ENCODE peak calls at places on chromosomes 11 and 22, in five cellular contexts. T is cardiac fibroblast, H is AG10803, P is testis, R is brain microvascular endothelial cell. A is an unnamed sample.

GRCh38 chr11:17711836-17712235 is 7.5 kb upstream of the MYOD1 start:
- DNase-seq in P (no peak), H (no peak), R (no peak), T (no peak), A (no peak)

GRCh38 chr11:70545626-70545945 is 147.3 kb downstream of the CTTN start:
- DNase-seq in P (no peak), T (no peak), R (no peak), H (no peak), A (no peak)

GRCh38 chr11:115129771-115130306 is 374.4 kb downstream of the CADM1 start:
- DNase-seq in R (no peak), P (no peak), H (no peak), T (no peak), A (no peak)

GRCh38 chr22:29520851-29521250 is 32.7 kb downstream of the THOC5 start:
- DNase-seq in T (peak), R (peak), P (no peak), H (peak), A (peak)

GRCh38 chr11:106794058-106794457 is 224.2 kb downstream of the GUCY1A2 start:
- DNase-seq in R (no peak), P (no peak), T (peak), H (no peak), A (peak)

GRCh38 chr22:36163497-36163896 is 2.9 kb upstream of the APOL3 start:
- DNase-seq in P (no peak), R (no peak), T (no peak), H (no peak), A (no peak)

GRCh38 chr11:18012314-18012905 is 437 bp downstream of the SERGEF start:
- DNase-seq in P (peak), H (peak), R (no peak), T (peak), A (peak)

GRCh38 chr11:121071456-121072236 is 29.4 kb upstream of the TECTA start:
- DNase-seq in T (peak), H (no peak), R (no peak), P (no peak), A (no peak)

GRCh38 chr11:45265963-45266692 is 20.0 kb downstream of the SYT13 start:
- DNase-seq in R (no peak), P (no peak), H (no peak), T (no peak), A (no peak)

GRCh38 chr11:45593992-45594391 is 71.4 kb downstream of the CHST1 start:
- DNase-seq in P (peak), T (no peak), H (no peak), R (no peak), A (peak)

GRCh38 chr11:125272092-125272491 is 107.5 kb downstream of the PKNOX2 start:
- DNase-seq in P (no peak), T (no peak), R (peak), H (peak), A (peak)

GRCh38 chr11:18737642-18738041 is 11.7 kb upstream of the IGSF22 start:
- DNase-seq in P (no peak), R (no peak), H (no peak), T (no peak), A (no peak)

GRCh38 chr11:62553839-62554361 is 7.3 kb upstream of the AHNAK start:
- DNase-seq in R (peak), T (no peak), H (peak), P (no peak), A (peak)

GRCh38 chr22:48188211-48188845 is 1425.9 kb downstream of the TBC1D22A start:
- DNase-seq in T (no peak), H (no peak), R (no peak), P (no peak), A (no peak)

GRCh38 chr11:42234381-42235035 is 775.1 kb upstream of the LRRC4C start:
- DNase-seq in R (peak), T (peak), H (peak), P (no peak), A (peak)

GRCh38 chr22:37331034-37331428 is 48.7 kb downstream of the CYTH4 start:
- DNase-seq in H (peak), P (no peak), T (peak), R (peak), A (peak)

DNA sequence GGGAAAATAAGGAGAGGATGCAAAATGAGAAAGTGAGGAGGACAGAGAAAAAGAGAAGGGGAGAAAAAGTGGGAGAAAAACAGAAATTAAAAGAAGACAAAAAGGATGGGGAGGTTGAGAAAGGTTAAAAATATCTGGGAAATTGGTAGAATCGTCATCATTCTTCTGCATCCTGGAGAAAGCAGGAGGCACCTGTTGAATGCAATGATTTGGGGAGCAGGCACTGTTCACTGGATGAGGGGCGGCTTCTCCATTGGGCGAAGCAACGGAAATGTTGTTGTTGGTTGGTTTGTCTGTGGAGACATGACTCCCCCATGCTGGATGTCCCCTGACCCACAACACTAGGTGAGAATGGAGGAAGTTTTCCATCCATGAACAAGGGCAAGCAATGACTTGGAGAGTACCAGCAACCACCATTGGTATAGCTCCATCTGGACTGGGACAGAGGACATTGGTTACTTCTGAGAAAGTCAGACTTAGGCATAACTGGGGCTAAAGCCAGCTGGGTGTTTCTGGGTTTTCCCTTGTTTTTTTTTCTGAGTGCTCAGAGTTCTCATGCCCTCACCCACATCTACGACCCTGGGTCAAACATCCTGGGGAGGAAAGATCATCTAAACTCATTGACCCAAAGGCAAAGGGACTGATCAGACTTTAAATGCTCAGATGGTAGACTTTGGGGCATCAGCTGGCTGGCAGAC is 11.9 kb upstream of the CD44 start:
- DNase-seq in R (no peak), P (no peak), T (no peak), H (no peak), A (no peak)
- H3K4me3 ChIP-seq in R (no peak), P (no peak), T (no peak), H (no peak), A (no peak)

DNA sequence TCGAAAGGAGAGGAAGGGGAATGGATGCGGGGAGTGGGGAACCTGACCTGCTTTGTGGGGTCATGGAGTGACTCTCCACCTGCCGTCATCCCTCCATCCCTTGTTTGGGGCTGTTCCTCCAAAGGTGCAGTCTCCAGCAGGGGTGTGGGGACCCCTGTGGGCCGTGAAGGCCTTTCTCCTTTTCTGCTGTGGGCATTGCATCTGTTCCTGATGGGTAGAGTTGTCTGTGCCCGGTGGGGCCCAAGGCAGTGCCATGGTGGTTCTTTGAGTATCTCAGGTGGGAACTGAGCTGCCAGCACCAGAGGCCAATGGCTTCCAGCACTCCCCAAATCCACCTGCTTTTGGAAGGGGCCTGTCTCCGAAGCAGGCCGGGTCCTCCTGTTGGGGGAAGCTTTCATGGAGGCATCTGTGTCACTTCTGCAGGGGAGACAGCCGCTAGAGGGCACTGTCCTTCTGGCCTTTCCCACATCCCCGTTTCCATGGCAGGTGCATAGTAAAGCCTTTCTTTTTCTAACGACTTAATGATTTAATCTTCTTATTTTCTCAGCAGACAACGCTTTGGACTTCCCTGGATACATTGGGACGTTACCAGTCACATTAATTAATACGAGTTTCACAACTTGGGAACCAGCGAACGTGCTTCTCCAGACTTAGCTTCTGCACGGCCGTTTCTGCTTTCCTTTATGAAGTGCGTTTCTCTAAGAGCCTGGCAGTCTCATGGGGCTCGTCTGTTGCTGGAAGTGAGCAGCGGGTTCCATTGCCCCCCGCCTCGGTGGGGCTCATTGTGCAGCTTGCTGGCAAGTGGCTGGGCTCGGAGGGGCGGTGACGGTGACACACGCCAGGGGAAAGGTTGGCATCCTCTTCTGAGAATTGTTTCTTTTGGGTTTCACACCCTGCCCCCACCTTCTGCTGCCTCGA is 57.1 kb downstream of the PARVB start:
- DNase-seq in P (peak), T (peak), H (peak), R (peak), A (peak)
- TF ChIP-seq CTCF in P (peak), T (peak), H (peak), R (peak), A (peak)

GRCh38 chr11:925158-925495 is 543 bp upstream of the AP2A2 start:
- DNase-seq in H (no peak), T (no peak), R (no peak), P (no peak), A (no peak)
- H3K4me3 ChIP-seq in H (peak), T (peak), R (peak), P (peak), A (peak)

DNA sequence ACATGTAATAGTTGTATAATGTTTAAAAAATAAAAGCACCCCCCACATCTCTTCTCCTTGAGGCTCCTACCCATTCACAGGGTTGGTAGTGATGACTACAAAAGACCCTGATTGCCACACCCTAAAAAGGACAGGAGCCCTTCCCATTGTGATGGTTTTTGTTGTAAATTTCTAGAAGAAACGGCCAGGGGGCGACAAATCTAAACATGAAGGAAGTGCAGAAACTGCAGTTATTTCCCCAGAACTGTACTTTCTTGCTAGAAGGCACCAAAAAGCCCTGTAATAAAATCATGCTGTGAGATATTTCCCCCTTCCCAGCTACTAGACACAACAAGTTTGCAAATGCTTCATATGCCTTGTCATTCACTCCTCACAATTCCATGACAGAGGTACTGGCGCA is 10.8 kb downstream of the PRR5L start:
- DNase-seq in T (peak), H (peak), P (peak), R (no peak), A (peak)
- TF ChIP-seq CTCF in T (peak), H (peak), P (no peak), R (peak), A (peak)

GRCh38 chr11:36312593-36312990 is 16.5 kb downstream of the PRR5L start:
- DNase-seq in P (no peak), T (peak), R (peak), H (peak), A (peak)

GRCh38 chr11:36309779-36310178 is 13.7 kb downstream of the PRR5L start:
- DNase-seq in R (no peak), T (no peak), H (no peak), P (no peak), A (no peak)

GRCh38 chr11:36305047-36305446 is 9.0 kb downstream of the PRR5L start:
- DNase-seq in P (no peak), R (no peak), H (no peak), T (no peak), A (no peak)

GRCh38 chr11:36311926-36312592 is 16.0 kb downstream of the PRR5L start:
- DNase-seq in R (no peak), T (no peak), P (no peak), H (no peak), A (peak)

GRCh38 chr11:36308577-36308976 is 12.5 kb downstream of the PRR5L start:
- DNase-seq in P (peak), H (no peak), T (no peak), R (no peak), A (no peak)
- H3K4me3 ChIP-seq in P (no peak), H (no peak), T (no peak), R (no peak), A (no peak)

GRCh38 chr22:45576273-45576625 is 73.6 kb downstream of the FBLN1 start:
- DNase-seq in R (no peak), P (no peak), H (no peak), T (no peak), A (no peak)

GRCh38 chr22:45578524-45579147 is 76.0 kb downstream of the FBLN1 start:
- DNase-seq in T (no peak), P (no peak), R (no peak), H (no peak), A (no peak)

GRCh38 chr22:45579306-45579705 is 76.6 kb downstream of the FBLN1 start:
- DNase-seq in R (no peak), H (no peak), P (no peak), T (no peak), A (no peak)

GRCh38 chr22:45576730-45577464 is 74.2 kb downstream of the FBLN1 start:
- DNase-seq in T (no peak), H (no peak), P (no peak), R (no peak), A (no peak)

DNA sequence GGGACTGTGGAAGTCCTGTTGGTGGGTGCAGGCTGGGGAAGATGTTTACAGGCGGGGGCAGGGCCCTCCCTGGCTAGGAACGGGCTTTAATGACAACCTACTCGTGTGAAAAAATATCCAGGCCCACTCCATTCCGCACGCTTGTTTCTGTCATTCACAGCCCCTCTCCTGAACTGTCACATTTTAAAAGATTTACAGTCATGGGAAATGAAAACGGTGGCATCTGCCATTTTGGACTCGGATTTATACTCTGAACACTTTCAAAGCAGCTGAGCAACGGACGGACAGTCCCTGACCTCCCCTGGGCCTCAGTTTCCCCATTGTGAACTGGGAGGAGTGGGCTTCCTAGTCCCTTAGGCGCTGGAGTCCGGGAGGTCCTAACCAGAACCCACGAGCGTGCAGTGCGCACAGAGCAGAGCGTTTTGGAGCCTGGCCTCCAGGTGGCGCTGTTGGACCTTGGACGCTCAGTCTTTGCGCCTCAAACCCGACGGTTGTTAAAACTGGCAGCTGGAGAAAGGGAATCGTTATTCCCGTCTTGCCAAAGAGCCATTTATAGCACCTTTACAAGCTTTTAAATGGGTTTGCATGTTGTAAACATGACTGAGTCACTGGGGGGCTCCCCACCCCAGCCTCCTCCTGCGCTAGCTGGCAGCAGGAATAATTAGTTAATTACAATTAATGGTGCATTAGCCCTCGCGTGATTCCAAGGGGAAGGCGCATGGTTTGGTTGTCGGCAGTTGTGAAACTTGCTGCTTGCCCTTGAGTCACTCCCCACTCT is 75.3 kb downstream of the FBLN1 start:
- DNase-seq in H (peak), T (peak), R (peak), P (peak), A (peak)
- TF ChIP-seq CTCF in H (peak), T (peak), R (peak), P (peak), A (peak)

DNA sequence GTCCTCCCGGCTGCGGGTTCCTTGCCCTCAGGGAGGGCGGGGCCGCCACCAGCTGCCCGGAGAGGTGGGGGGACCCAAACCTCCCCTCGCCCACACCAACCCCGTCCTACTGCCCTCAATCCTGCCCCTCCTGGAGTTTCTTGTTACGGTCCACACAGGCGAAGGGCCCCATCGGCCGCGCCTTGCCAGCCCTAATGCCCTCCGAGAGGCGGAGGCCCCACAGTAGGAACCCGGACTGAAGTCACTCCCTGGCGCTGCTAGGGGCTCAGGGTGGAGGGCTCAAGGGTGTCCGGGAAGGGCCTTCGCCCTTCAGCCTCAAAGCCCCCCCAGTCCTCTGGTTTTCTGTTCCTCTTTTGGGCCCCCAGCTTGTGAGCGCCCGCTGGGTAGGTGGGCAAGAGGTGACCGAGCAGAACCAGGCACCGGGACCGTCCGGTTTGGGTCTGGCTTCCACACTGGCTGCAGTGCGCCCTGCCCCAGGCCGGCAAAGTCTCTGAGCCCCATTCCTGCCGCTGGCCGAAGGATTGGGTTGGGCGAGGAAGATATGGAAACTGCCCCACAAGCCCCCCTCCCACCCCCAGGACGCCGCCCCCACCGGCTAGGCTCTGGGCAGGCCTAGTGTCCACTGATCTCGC is 24.5 kb downstream of the DUSP8 start:
- DNase-seq in P (no peak), T (no peak), R (no peak), H (no peak), A (no peak)
- H3K4me3 ChIP-seq in P (no peak), T (no peak), R (no peak), H (no peak), A (no peak)

DNA sequence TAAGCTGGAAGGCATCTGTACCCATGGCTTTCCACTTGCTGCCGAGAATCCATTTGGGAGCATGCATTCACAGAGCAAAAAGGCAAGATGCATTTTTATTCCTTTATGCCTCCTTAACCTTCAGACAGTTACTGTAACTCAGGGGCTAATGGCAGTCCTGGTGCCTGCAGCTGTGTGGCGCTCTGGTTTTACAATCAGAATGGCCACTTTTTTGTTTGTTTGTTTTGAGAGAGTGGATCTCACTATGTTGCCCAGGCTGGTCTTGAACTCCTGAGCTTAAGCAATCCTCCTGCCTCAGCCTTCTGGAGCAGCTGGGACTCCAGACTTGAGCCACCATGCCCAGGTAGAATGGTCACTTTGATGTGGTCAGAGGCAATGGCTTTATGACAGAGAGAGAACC is 101.8 kb downstream of the NAV2 start:
- DNase-seq in R (no peak), H (no peak), P (no peak), T (no peak), A (no peak)
- TF ChIP-seq CTCF in R (peak), H (peak), P (no peak), T (no peak), A (no peak)

DNA sequence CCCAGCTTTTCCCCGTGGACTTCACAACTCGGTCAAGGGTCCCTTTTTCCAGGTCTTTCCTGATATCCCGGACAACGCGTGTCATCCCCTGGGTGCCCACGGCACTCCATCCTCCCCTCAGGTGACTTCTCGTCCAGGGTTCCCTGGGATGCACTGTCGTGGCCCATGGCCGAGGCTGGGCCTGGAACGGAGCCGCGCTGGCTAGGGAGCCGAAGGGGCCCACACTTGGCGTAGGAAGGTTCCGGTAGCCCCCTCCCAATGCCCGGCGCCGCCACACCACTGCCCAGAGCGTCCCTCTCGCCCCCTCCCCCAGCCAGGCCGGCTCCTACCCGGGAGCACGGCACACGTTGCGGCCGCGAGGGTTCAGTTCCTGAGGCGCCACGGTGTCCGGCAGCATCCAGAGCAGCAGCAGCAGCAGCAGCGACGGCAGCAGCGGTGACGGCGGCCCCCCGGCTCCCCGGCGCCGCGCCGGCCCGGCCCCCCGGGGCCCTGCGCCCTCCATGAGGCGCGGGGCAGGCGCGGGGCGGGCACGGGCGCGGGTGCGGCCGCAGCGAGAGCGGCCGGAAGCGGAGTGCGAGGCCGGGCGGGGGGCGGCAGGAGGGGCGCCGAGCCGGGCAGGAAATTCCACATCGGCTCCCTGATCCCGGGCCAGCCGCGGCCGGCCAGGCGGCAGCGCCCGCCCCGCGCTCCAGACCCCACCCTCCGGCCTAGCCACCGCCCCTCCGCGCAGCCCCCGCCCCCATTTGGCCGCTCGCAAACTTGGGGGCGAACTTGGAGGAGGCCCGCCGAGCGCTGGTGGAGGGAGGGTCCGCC is at the start of gene SCARF2:
- DNase-seq in P (no peak), H (peak), R (no peak), T (peak), A (no peak)
- H3K4me3 ChIP-seq in P (peak), H (peak), R (peak), T (peak), A (peak)